ENCODE peak calls at places on chromosomes 6 and 20, in nine cellular contexts. C is upper lobe of right lung; S is NT2/D1; U is uterus; Y is tibial artery; B is neural progenitor cell; O is CD8-positive, alpha-beta T cell; K is stomach; V is heart right ventricle. T is an unnamed sample.

GRCh38 chr6:148888853-148889252 is 142.0 kb downstream of the UST start:
- DNase-seq in V (no peak), K (no peak), O (no peak), Y (no peak), U (no peak), B (no peak), S (no peak), C (no peak), T (no peak)

GRCh38 chr6:105594821-105595220 is 191.9 kb upstream of the PREP start:
- DNase-seq in Y (no peak), B (no peak), K (no peak), S (no peak), V (no peak), C (no peak), U (no peak), O (no peak), T (no peak)

GRCh38 chr6:40904583-40905194 is 134.3 kb downstream of the UNC5CL start:
- DNase-seq in U (no peak), Y (no peak), S (no peak), C (no peak), B (no peak), O (no peak), V (no peak), K (no peak), T (no peak)

GRCh38 chr6:14210077-14210476 is 92.5 kb downstream of the CD83 start:
- DNase-seq in B (no peak), U (no peak), O (no peak), V (no peak), K (no peak), S (no peak), C (no peak), Y (no peak), T (no peak)

GRCh38 chr6:122788208-122788607 is 850 bp upstream of the SMPDL3A start:
- DNase-seq in O (no peak), V (no peak), K (no peak), S (no peak), B (no peak), C (no peak), Y (no peak), U (no peak), T (no peak)

GRCh38 chr6:4973972-4974885 is 29.6 kb downstream of the RPP40 start:
- DNase-seq in B (peak; percentile 80), O (no peak), S (no peak), C (no peak), V (peak; percentile 8), K (no peak), Y (peak; percentile 80), U (peak; percentile 37), T (no peak)

GRCh38 chr20:58017970-58018530 is 210.4 kb downstream of the ANKRD60 start:
- DNase-seq in V (no peak), U (no peak), K (no peak), C (no peak), O (no peak), B (no peak), S (no peak), Y (no peak), T (no peak)

GRCh38 chr6:125789576-125790402 is 971 bp upstream of the NCOA7 start:
- DNase-seq in O (peak; percentile 14), S (no peak), Y (peak; percentile 88), K (peak; percentile 41), B (peak; percentile 59), V (peak; percentile 38), C (peak; percentile 74), U (peak; percentile 65), T (peak; percentile 76)

GRCh38 chr6:18154507-18155272 is at the start of gene TPMT:
- DNase-seq in Y (peak; percentile 70), B (peak; percentile 97), K (peak; percentile 32), S (peak; percentile 77), C (no peak), O (no peak), U (peak; percentile 30), V (no peak), T (no peak)

DNA sequence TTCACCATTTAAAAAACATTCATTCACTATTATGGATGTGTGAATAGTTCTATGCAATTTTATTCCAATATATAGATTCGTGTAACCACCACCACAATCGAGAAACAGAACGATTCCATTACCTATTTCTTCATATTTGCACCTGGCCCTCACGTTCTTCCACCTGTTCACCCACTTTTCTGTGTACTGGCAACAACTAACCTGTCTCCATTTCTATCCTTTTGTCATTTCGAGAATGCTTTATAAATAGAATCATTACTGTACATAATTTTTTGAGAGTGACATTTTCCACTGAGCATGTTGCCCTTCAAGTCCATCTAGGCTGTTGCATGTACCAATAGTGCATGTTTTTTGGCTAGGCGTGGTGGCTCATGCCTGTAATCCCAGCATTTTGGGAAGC is 23.2 kb upstream of the STX11 start:
- DNase-seq in Y (no peak), U (no peak), C (no peak), O (no peak), B (no peak), V (no peak), S (no peak), K (no peak), T (no peak)
- H3K4me3 ChIP-seq in Y (no peak overlapping the region), U (no peak overlapping the region), C (no peak overlapping the region), O (no peak overlapping the region), B (no peak overlapping the region), V (no peak overlapping the region), S (no peak overlapping the region), K (no peak overlapping the region), T (no peak overlapping the region)

GRCh38 chr6:92150560-92150959 is 1268.8 kb downstream of the EPHA7 start:
- DNase-seq in B (no peak), O (no peak), K (no peak), U (no peak), S (no peak), C (no peak), V (no peak), Y (no peak), T (no peak)
- H3K36me3 ChIP-seq in B (no peaks in the 10 kb centered on the region), O (no peaks in the 10 kb centered on the region), K (no peaks in the 10 kb centered on the region), U (no peaks in the 10 kb centered on the region), S (no peaks in the 10 kb centered on the region), C (no peaks in the 10 kb centered on the region), V (no peaks in the 10 kb centered on the region), Y (no peaks in the 10 kb centered on the region), T (no peaks in the 10 kb centered on the region)

GRCh38 chr6:7142228-7142801 is 34.6 kb downstream of the RREB1 start:
- DNase-seq in V (no peak), B (no peak), S (no peak), C (no peak), K (no peak), U (no peak), O (no peak), Y (no peak), T (peak; percentile 73)
- H3K4me3 ChIP-seq in V (no peak overlapping the region), B (no peak overlapping the region), S (no peak overlapping the region), C (no peak overlapping the region), K (no peak overlapping the region), U (no peak overlapping the region), O (no peak overlapping the region), Y (peak overlapping the region; percentile 65), T (no peak overlapping the region)

DNA sequence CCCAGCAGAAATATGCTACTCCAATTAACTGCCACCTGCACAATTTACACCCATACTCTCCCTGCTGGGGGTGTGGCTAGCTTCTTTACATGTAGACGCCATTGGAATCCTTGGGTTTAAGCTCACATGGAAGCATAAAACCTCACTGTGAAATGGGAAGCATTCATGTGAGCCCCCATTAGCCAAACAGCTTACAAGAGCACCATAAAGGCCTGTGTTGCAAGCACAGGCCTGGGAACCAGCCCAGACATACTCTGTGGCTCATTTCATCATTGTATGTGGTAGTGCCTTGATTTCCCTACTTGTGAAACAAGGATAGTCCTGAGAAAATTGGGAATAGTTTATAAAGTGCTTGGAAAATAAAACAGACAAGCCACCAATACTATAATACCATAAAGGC is 7.0 kb downstream of the ADNP start:
- DNase-seq in Y (no peak), U (no peak), V (no peak), K (no peak), B (no peak), O (no peak), S (no peak), C (no peak), T (no peak)
- H3K36me3 ChIP-seq in Y (no peaks in the 10 kb centered on the region), U (no peaks in the 10 kb centered on the region), V (peaks cover 19% of the 10 kb centered on the region), K (peaks cover 16% of the 10 kb centered on the region), B (peaks cover 20% of the 10 kb centered on the region), O (no peaks in the 10 kb centered on the region), S (peaks cover 87% of the 10 kb centered on the region), C (peaks cover 20% of the 10 kb centered on the region), T (no peaks in the 10 kb centered on the region)

DNA sequence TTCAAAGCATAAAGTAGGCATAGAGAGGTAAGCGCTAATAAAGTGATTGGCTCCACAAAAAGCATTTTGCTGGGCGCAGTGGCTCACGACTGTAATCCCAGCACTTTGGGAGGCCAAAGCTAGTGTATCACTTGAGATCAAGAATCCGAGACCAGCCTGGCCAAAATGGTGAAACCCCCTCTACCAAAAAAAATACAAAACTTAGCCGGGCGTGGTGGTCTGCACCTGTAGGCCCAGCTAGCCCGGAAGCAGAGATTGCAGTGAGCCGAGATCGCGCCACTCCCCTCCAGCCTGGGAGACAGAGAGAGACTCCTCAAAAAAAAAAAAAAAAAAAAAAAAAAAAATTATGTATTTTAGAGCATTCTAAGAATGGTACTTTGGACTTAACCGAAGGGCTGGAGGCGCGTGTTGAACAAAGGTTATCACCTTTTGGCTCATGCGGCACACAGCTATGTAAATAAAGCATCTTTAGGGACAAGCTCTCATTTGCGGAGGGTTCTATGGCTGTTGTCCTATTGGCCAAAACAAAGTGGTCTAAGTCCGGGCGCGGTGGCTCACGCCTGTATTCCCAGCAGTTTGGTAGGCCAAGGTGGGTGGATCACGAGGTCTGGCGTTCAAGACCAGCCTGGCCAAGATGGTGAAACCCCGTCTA is 17.4 kb downstream of the HFE start:
- DNase-seq in V (no peak), U (peak; percentile 31), B (no peak), Y (no peak), O (no peak), K (no peak), S (no peak), C (no peak), T (no peak)
- H3K4me3 ChIP-seq in V (peak overlapping the region; percentile 67), U (peak overlapping the region; percentile 34), B (peak overlapping the region; percentile 52), Y (peak overlapping the region; percentile 70), O (peak overlapping the region; percentile 52), K (peak overlapping the region; percentile 49), S (peak overlapping the region; percentile 43), C (peak overlapping the region; percentile 59), T (peak overlapping the region; percentile 73)

GRCh38 chr6:111689946-111690345 is 84.3 kb upstream of the TRAF3IP2 start:
- DNase-seq in U (no peak), O (no peak), B (no peak), K (no peak), C (no peak), V (no peak), S (no peak), Y (no peak), T (no peak)
- H3K36me3 ChIP-seq in U (no peaks in the 10 kb centered on the region), O (peaks cover 70% of the 10 kb centered on the region), B (no peaks in the 10 kb centered on the region), K (peaks cover 50% of the 10 kb centered on the region), C (peaks cover 30% of the 10 kb centered on the region), V (peaks cover 79% of the 10 kb centered on the region), S (peaks cover 35% of the 10 kb centered on the region), Y (no peaks in the 10 kb centered on the region), T (peaks cover 5% of the 10 kb centered on the region)